ENCODE peak calls at places on chromosomes 7 and 10, in five cellular contexts. One of them, this sample, is unnamed.

GRCh38 chr10:34236927-34237326 is 578.2 kb downstream of the PARD3 start:
- DNase-seq in RPMI7951: peak
- DNase-seq in OCI-M1: no peak
- DNase-seq in stimulated activated CD8-positive, alpha-beta memory T cell treated with anti-CD3 and anti-CD28 coated beads, Interleukin-4, amount 100 ng/mL, for 48 hours: no peak
- DNase-seq in activated CD8-positive, alpha-beta T cell treated with anti-CD3 and anti-CD28 coated beads for 36 hours: no peak
- DNase-seq in this sample: peak

GRCh38 chr7:118104812-118105441 is 79.0 kb upstream of the LSM8 start:
- DNase-seq in RPMI7951: peak
- DNase-seq in OCI-M1: peak
- DNase-seq in stimulated activated CD8-positive, alpha-beta memory T cell treated with anti-CD3 and anti-CD28 coated beads, Interleukin-4, amount 100 ng/mL, for 48 hours: no peak
- DNase-seq in activated CD8-positive, alpha-beta T cell treated with anti-CD3 and anti-CD28 coated beads for 36 hours: no peak
- DNase-seq in this sample: peak

GRCh38 chr7:585229-585711 is 65.6 kb upstream of the PDGFA start:
- DNase-seq in RPMI7951: no peak
- DNase-seq in OCI-M1: no peak
- DNase-seq in stimulated activated CD8-positive, alpha-beta memory T cell treated with anti-CD3 and anti-CD28 coated beads, Interleukin-4, amount 100 ng/mL, for 48 hours: peak
- DNase-seq in activated CD8-positive, alpha-beta T cell treated with anti-CD3 and anti-CD28 coated beads for 36 hours: peak
- DNase-seq in this sample: no peak

GRCh38 chr7:151402029-151402835 is 7.6 kb downstream of the WDR86 start:
- DNase-seq in RPMI7951: no peak
- DNase-seq in OCI-M1: no peak
- DNase-seq in stimulated activated CD8-positive, alpha-beta memory T cell treated with anti-CD3 and anti-CD28 coated beads, Interleukin-4, amount 100 ng/mL, for 48 hours: no peak
- DNase-seq in activated CD8-positive, alpha-beta T cell treated with anti-CD3 and anti-CD28 coated beads for 36 hours: no peak
- DNase-seq in this sample: no peak

GRCh38 chr7:74299401-74299800 is 10.2 kb downstream of the CLIP2 start:
- DNase-seq in RPMI7951: no peak
- DNase-seq in OCI-M1: no peak
- DNase-seq in stimulated activated CD8-positive, alpha-beta memory T cell treated with anti-CD3 and anti-CD28 coated beads, Interleukin-4, amount 100 ng/mL, for 48 hours: no peak
- DNase-seq in activated CD8-positive, alpha-beta T cell treated with anti-CD3 and anti-CD28 coated beads for 36 hours: no peak
- DNase-seq in this sample: no peak

GRCh38 chr7:56291-56913 is 136.0 kb upstream of the FAM20C start:
- DNase-seq in RPMI7951: no peak
- DNase-seq in OCI-M1: no peak
- DNase-seq in stimulated activated CD8-positive, alpha-beta memory T cell treated with anti-CD3 and anti-CD28 coated beads, Interleukin-4, amount 100 ng/mL, for 48 hours: no peak
- DNase-seq in activated CD8-positive, alpha-beta T cell treated with anti-CD3 and anti-CD28 coated beads for 36 hours: no peak
- DNase-seq in this sample: no peak

GRCh38 chr7:69934475-69934903 is 336.2 kb downstream of the AUTS2 start:
- DNase-seq in RPMI7951: peak
- DNase-seq in OCI-M1: no peak
- DNase-seq in stimulated activated CD8-positive, alpha-beta memory T cell treated with anti-CD3 and anti-CD28 coated beads, Interleukin-4, amount 100 ng/mL, for 48 hours: no peak
- DNase-seq in activated CD8-positive, alpha-beta T cell treated with anti-CD3 and anti-CD28 coated beads for 36 hours: no peak
- DNase-seq in this sample: no peak

GRCh38 chr7:151648429-151648828 is 128.7 kb upstream of the RHEB start:
- DNase-seq in RPMI7951: no peak
- DNase-seq in OCI-M1: no peak
- DNase-seq in stimulated activated CD8-positive, alpha-beta memory T cell treated with anti-CD3 and anti-CD28 coated beads, Interleukin-4, amount 100 ng/mL, for 48 hours: no peak
- DNase-seq in activated CD8-positive, alpha-beta T cell treated with anti-CD3 and anti-CD28 coated beads for 36 hours: no peak
- DNase-seq in this sample: no peak

GRCh38 chr10:13847201-13847631 is 260.5 kb downstream of the PRPF18 start:
- DNase-seq in RPMI7951: no peak
- DNase-seq in OCI-M1: no peak
- DNase-seq in stimulated activated CD8-positive, alpha-beta memory T cell treated with anti-CD3 and anti-CD28 coated beads, Interleukin-4, amount 100 ng/mL, for 48 hours: no peak
- DNase-seq in activated CD8-positive, alpha-beta T cell treated with anti-CD3 and anti-CD28 coated beads for 36 hours: no peak
- DNase-seq in this sample: no peak

GRCh38 chr7:30896783-30897617 is 14.7 kb upstream of the AQP1 start:
- DNase-seq in RPMI7951: no peak
- DNase-seq in OCI-M1: peak
- DNase-seq in stimulated activated CD8-positive, alpha-beta memory T cell treated with anti-CD3 and anti-CD28 coated beads, Interleukin-4, amount 100 ng/mL, for 48 hours: no peak
- DNase-seq in activated CD8-positive, alpha-beta T cell treated with anti-CD3 and anti-CD28 coated beads for 36 hours: no peak
- DNase-seq in this sample: no peak

GRCh38 chr7:106057962-106058901 is 53.9 kb downstream of the SYPL1 start:
- DNase-seq in RPMI7951: peak
- DNase-seq in OCI-M1: no peak
- DNase-seq in stimulated activated CD8-positive, alpha-beta memory T cell treated with anti-CD3 and anti-CD28 coated beads, Interleukin-4, amount 100 ng/mL, for 48 hours: no peak
- DNase-seq in activated CD8-positive, alpha-beta T cell treated with anti-CD3 and anti-CD28 coated beads for 36 hours: peak
- DNase-seq in this sample: no peak

GRCh38 chr10:83564889-83565588 is 574.3 kb upstream of the GHITM start:
- DNase-seq in RPMI7951: no peak
- DNase-seq in OCI-M1: no peak
- DNase-seq in stimulated activated CD8-positive, alpha-beta memory T cell treated with anti-CD3 and anti-CD28 coated beads, Interleukin-4, amount 100 ng/mL, for 48 hours: no peak
- DNase-seq in activated CD8-positive, alpha-beta T cell treated with anti-CD3 and anti-CD28 coated beads for 36 hours: no peak
- DNase-seq in this sample: no peak

GRCh38 chr7:152050547-152050971 is 25.1 kb downstream of the GALNT11 start:
- DNase-seq in RPMI7951: peak
- DNase-seq in OCI-M1: no peak
- DNase-seq in stimulated activated CD8-positive, alpha-beta memory T cell treated with anti-CD3 and anti-CD28 coated beads, Interleukin-4, amount 100 ng/mL, for 48 hours: no peak
- DNase-seq in activated CD8-positive, alpha-beta T cell treated with anti-CD3 and anti-CD28 coated beads for 36 hours: no peak
- DNase-seq in this sample: no peak

GRCh38 chr10:127472976-127473375 is 76.1 kb upstream of the NPS start:
- DNase-seq in RPMI7951: no peak
- DNase-seq in OCI-M1: no peak
- DNase-seq in stimulated activated CD8-positive, alpha-beta memory T cell treated with anti-CD3 and anti-CD28 coated beads, Interleukin-4, amount 100 ng/mL, for 48 hours: no peak
- DNase-seq in activated CD8-positive, alpha-beta T cell treated with anti-CD3 and anti-CD28 coated beads for 36 hours: no peak
- DNase-seq in this sample: no peak

GRCh38 chr10:87657370-87657769 is 2.3 kb upstream of the PAPSS2 start:
- DNase-seq in RPMI7951: peak
- DNase-seq in OCI-M1: peak
- DNase-seq in stimulated activated CD8-positive, alpha-beta memory T cell treated with anti-CD3 and anti-CD28 coated beads, Interleukin-4, amount 100 ng/mL, for 48 hours: no peak
- DNase-seq in activated CD8-positive, alpha-beta T cell treated with anti-CD3 and anti-CD28 coated beads for 36 hours: no peak
- DNase-seq in this sample: no peak

GRCh38 chr7:107712906-107713305 is 31.0 kb upstream of the CBLL1 start:
- DNase-seq in RPMI7951: no peak
- DNase-seq in OCI-M1: no peak
- DNase-seq in stimulated activated CD8-positive, alpha-beta memory T cell treated with anti-CD3 and anti-CD28 coated beads, Interleukin-4, amount 100 ng/mL, for 48 hours: no peak
- DNase-seq in activated CD8-positive, alpha-beta T cell treated with anti-CD3 and anti-CD28 coated beads for 36 hours: no peak
- DNase-seq in this sample: no peak

GRCh38 chr10:122154733-122155366 is 116.2 kb upstream of the BTBD16 start:
- DNase-seq in RPMI7951: peak
- DNase-seq in OCI-M1: no peak
- DNase-seq in stimulated activated CD8-positive, alpha-beta memory T cell treated with anti-CD3 and anti-CD28 coated beads, Interleukin-4, amount 100 ng/mL, for 48 hours: no peak
- DNase-seq in activated CD8-positive, alpha-beta T cell treated with anti-CD3 and anti-CD28 coated beads for 36 hours: no peak
- DNase-seq in this sample: no peak

GRCh38 chr10:85527610-85528317 is 838.8 kb downstream of the GRID1 start:
- DNase-seq in RPMI7951: no peak
- DNase-seq in OCI-M1: peak
- DNase-seq in stimulated activated CD8-positive, alpha-beta memory T cell treated with anti-CD3 and anti-CD28 coated beads, Interleukin-4, amount 100 ng/mL, for 48 hours: no peak
- DNase-seq in activated CD8-positive, alpha-beta T cell treated with anti-CD3 and anti-CD28 coated beads for 36 hours: no peak
- DNase-seq in this sample: no peak

GRCh38 chr7:13069832-13070231 is 382.4 kb downstream of the ARL4A start:
- DNase-seq in RPMI7951: no peak
- DNase-seq in OCI-M1: no peak
- DNase-seq in stimulated activated CD8-positive, alpha-beta memory T cell treated with anti-CD3 and anti-CD28 coated beads, Interleukin-4, amount 100 ng/mL, for 48 hours: no peak
- DNase-seq in activated CD8-positive, alpha-beta T cell treated with anti-CD3 and anti-CD28 coated beads for 36 hours: no peak
- DNase-seq in this sample: no peak

GRCh38 chr10:104340692-104341091 is 2.4 kb upstream of the ITPRIP start:
- DNase-seq in RPMI7951: no peak
- DNase-seq in OCI-M1: peak
- DNase-seq in stimulated activated CD8-positive, alpha-beta memory T cell treated with anti-CD3 and anti-CD28 coated beads, Interleukin-4, amount 100 ng/mL, for 48 hours: no peak
- DNase-seq in activated CD8-positive, alpha-beta T cell treated with anti-CD3 and anti-CD28 coated beads for 36 hours: no peak
- DNase-seq in this sample: no peak

GRCh38 chr10:133139561-133140065 is 20.4 kb upstream of the KNDC1 start:
- DNase-seq in RPMI7951: peak
- DNase-seq in OCI-M1: no peak
- DNase-seq in stimulated activated CD8-positive, alpha-beta memory T cell treated with anti-CD3 and anti-CD28 coated beads, Interleukin-4, amount 100 ng/mL, for 48 hours: no peak
- DNase-seq in activated CD8-positive, alpha-beta T cell treated with anti-CD3 and anti-CD28 coated beads for 36 hours: no peak
- DNase-seq in this sample: no peak

GRCh38 chr7:6480323-6480660 is 32.5 kb upstream of the DAGLB start:
- DNase-seq in RPMI7951: no peak
- DNase-seq in OCI-M1: no peak
- DNase-seq in stimulated activated CD8-positive, alpha-beta memory T cell treated with anti-CD3 and anti-CD28 coated beads, Interleukin-4, amount 100 ng/mL, for 48 hours: no peak
- DNase-seq in activated CD8-positive, alpha-beta T cell treated with anti-CD3 and anti-CD28 coated beads for 36 hours: no peak
- DNase-seq in this sample: no peak

GRCh38 chr7:45712872-45713668 is 138.9 kb downstream of the ADCY1 start:
- DNase-seq in RPMI7951: no peak
- DNase-seq in OCI-M1: no peak
- DNase-seq in stimulated activated CD8-positive, alpha-beta memory T cell treated with anti-CD3 and anti-CD28 coated beads, Interleukin-4, amount 100 ng/mL, for 48 hours: no peak
- DNase-seq in activated CD8-positive, alpha-beta T cell treated with anti-CD3 and anti-CD28 coated beads for 36 hours: no peak
- DNase-seq in this sample: no peak

GRCh38 chr10:51204691-51205090 is 130.4 kb downstream of the PRKG1 start:
- DNase-seq in RPMI7951: no peak
- DNase-seq in OCI-M1: no peak
- DNase-seq in stimulated activated CD8-positive, alpha-beta memory T cell treated with anti-CD3 and anti-CD28 coated beads, Interleukin-4, amount 100 ng/mL, for 48 hours: no peak
- DNase-seq in activated CD8-positive, alpha-beta T cell treated with anti-CD3 and anti-CD28 coated beads for 36 hours: no peak
- DNase-seq in this sample: no peak

GRCh38 chr7:71535616-71536015 is 403.7 kb downstream of the GALNT17 start:
- DNase-seq in RPMI7951: no peak
- DNase-seq in OCI-M1: no peak
- DNase-seq in stimulated activated CD8-positive, alpha-beta memory T cell treated with anti-CD3 and anti-CD28 coated beads, Interleukin-4, amount 100 ng/mL, for 48 hours: no peak
- DNase-seq in activated CD8-positive, alpha-beta T cell treated with anti-CD3 and anti-CD28 coated beads for 36 hours: no peak
- DNase-seq in this sample: no peak

GRCh38 chr7:149496642-149497391 is 792 bp downstream of the ZNF746 start:
- DNase-seq in RPMI7951: peak
- DNase-seq in OCI-M1: peak
- DNase-seq in stimulated activated CD8-positive, alpha-beta memory T cell treated with anti-CD3 and anti-CD28 coated beads, Interleukin-4, amount 100 ng/mL, for 48 hours: peak
- DNase-seq in activated CD8-positive, alpha-beta T cell treated with anti-CD3 and anti-CD28 coated beads for 36 hours: peak
- DNase-seq in this sample: no peak

GRCh38 chr7:67462781-67463191 is 466.2 kb downstream of the TYW1 start:
- DNase-seq in RPMI7951: peak
- DNase-seq in OCI-M1: no peak
- DNase-seq in stimulated activated CD8-positive, alpha-beta memory T cell treated with anti-CD3 and anti-CD28 coated beads, Interleukin-4, amount 100 ng/mL, for 48 hours: no peak
- DNase-seq in activated CD8-positive, alpha-beta T cell treated with anti-CD3 and anti-CD28 coated beads for 36 hours: no peak
- DNase-seq in this sample: no peak

GRCh38 chr7:85237721-85238120 is 50.9 kb upstream of the SEMA3D start:
- DNase-seq in RPMI7951: peak
- DNase-seq in OCI-M1: no peak
- DNase-seq in stimulated activated CD8-positive, alpha-beta memory T cell treated with anti-CD3 and anti-CD28 coated beads, Interleukin-4, amount 100 ng/mL, for 48 hours: no peak
- DNase-seq in activated CD8-positive, alpha-beta T cell treated with anti-CD3 and anti-CD28 coated beads for 36 hours: no peak
- DNase-seq in this sample: no peak

GRCh38 chr7:105141068-105141467 is 127.1 kb downstream of the KMT2E start:
- DNase-seq in RPMI7951: peak
- DNase-seq in OCI-M1: no peak
- DNase-seq in stimulated activated CD8-positive, alpha-beta memory T cell treated with anti-CD3 and anti-CD28 coated beads, Interleukin-4, amount 100 ng/mL, for 48 hours: no peak
- DNase-seq in activated CD8-positive, alpha-beta T cell treated with anti-CD3 and anti-CD28 coated beads for 36 hours: no peak
- DNase-seq in this sample: peak

GRCh38 chr10:45526309-45526708 is 146.3 kb downstream of the ZFAND4 start:
- DNase-seq in RPMI7951: no peak
- DNase-seq in OCI-M1: no peak
- DNase-seq in stimulated activated CD8-positive, alpha-beta memory T cell treated with anti-CD3 and anti-CD28 coated beads, Interleukin-4, amount 100 ng/mL, for 48 hours: no peak
- DNase-seq in activated CD8-positive, alpha-beta T cell treated with anti-CD3 and anti-CD28 coated beads for 36 hours: no peak
- DNase-seq in this sample: no peak

GRCh38 chr7:20133803-20134202 is 83.4 kb downstream of the MACC1 start:
- DNase-seq in RPMI7951: no peak
- DNase-seq in OCI-M1: no peak
- DNase-seq in stimulated activated CD8-positive, alpha-beta memory T cell treated with anti-CD3 and anti-CD28 coated beads, Interleukin-4, amount 100 ng/mL, for 48 hours: no peak
- DNase-seq in activated CD8-positive, alpha-beta T cell treated with anti-CD3 and anti-CD28 coated beads for 36 hours: no peak
- DNase-seq in this sample: no peak